ENCODE peak calls at places on chromosomes 11 and 22, in ten cellular contexts. Q, G, S, L, X, F, U, V, C and K are unnamed samples.

GRCh38 chr11:71355266-71355665 is 92.9 kb downstream of the DHCR7 start:
- DNase-seq in Q (no peak), G (no peak), S (no peak), L (no peak), X (no peak), F (no peak), U (no peak), V (no peak), C (no peak), K (no peak)

GRCh38 chr22:23418159-23418788 is 161.8 kb downstream of the IGLL1 start:
- DNase-seq in Q (no peak), G (no peak), S (no peak), L (no peak), X (no peak), F (no peak), U (no peak), V (no peak), C (no peak), K (no peak)

GRCh38 chr11:111911563-111912401 is at the start of gene CRYAB:
- DNase-seq in Q (no peak), G (peak; percentile 24), S (peak; percentile 62), L (no peak), X (peak; percentile 98), F (no peak), U (peak; percentile 90), V (no peak), C (peak; percentile 34), K (no peak)

GRCh38 chr22:42825796-42826195 is 31.3 kb downstream of the ARFGAP3 start:
- DNase-seq in Q (no peak), G (no peak), S (no peak), L (no peak), X (no peak), F (no peak), U (no peak), V (no peak), C (no peak), K (no peak)

GRCh38 chr11:64566042-64566914 is 24.7 kb upstream of the SLC22A12 start:
- DNase-seq in Q (peak; percentile 29), G (peak; percentile 53), S (peak; percentile 90), L (peak; percentile 75), X (peak; percentile 93), F (no peak), U (peak; percentile 72), V (no peak), C (no peak), K (no peak)

GRCh38 chr11:108394744-108395284 is 72.5 kb downstream of the C11orf65 start:
- DNase-seq in Q (no peak), G (no peak), S (no peak), L (no peak), X (no peak), F (no peak), U (no peak), V (no peak), C (no peak), K (no peak)

GRCh38 chr11:82930734-82931133 is 29.2 kb downstream of the DDIAS start:
- DNase-seq in Q (no peak), G (no peak), S (no peak), L (no peak), X (no peak), F (no peak), U (no peak), V (no peak), C (no peak), K (no peak)

GRCh38 chr22:23184764-23185113 is 4.4 kb downstream of the BCR start:
- DNase-seq in Q (no peak), G (no peak), S (no peak), L (no peak), X (no peak), F (no peak), U (no peak), V (no peak), C (no peak), K (no peak)

GRCh38 chr11:1326435-1327063 is 17.1 kb upstream of the TOLLIP start:
- DNase-seq in Q (peak; percentile 6), G (no peak), S (no peak), L (no peak), X (no peak), F (no peak), U (no peak), V (no peak), C (no peak), K (no peak)

GRCh38 chr22:46589871-46590271 is 30.3 kb upstream of the GRAMD4 start:
- DNase-seq in Q (no peak), G (no peak), S (no peak), L (no peak), X (no peak), F (no peak), U (no peak), V (no peak), C (no peak), K (no peak)

GRCh38 chr11:64638017-64638664 is 47.1 kb downstream of the SLC22A12 start:
- DNase-seq in Q (no peak), G (no peak), S (peak; percentile 61), L (no peak), X (no peak), F (no peak), U (no peak), V (no peak), C (no peak), K (no peak)